ENCODE peak calls at places on chromosomes 5 and 9, in four cellular contexts. Z is K562, X is GM12878, K is HepG2. T is an unnamed sample.

GRCh38 chr9:107735821-107736220 is 246.3 kb upstream of the KLF4 start:
- DNase-seq in X (no peak), K (no peak), Z (no peak), T (no peak)

GRCh38 chr5:127206320-127207113 is 84.1 kb upstream of the MEGF10 start:
- DNase-seq in Z (no peak), X (no peak), K (peak), T (no peak)

GRCh38 chr5:11130111-11130510 is 369.1 kb upstream of the DAP start:
- DNase-seq in K (no peak), X (no peak), Z (no peak), T (no peak)

GRCh38 chr9:135592331-135592590 is 30.7 kb downstream of the PAEP start:
- DNase-seq in X (no peak), Z (no peak), K (no peak), T (no peak)

GRCh38 chr9:87607859-87608258 is 110.2 kb downstream of the DAPK1 start:
- DNase-seq in X (no peak), K (no peak), Z (no peak), T (no peak)

GRCh38 chr9:14314929-14315753 is 1.2 kb upstream of the NFIB start:
- DNase-seq in X (no peak), Z (peak), K (peak), T (peak)

GRCh38 chr5:58451732-58452565 is 7.9 kb downstream of the PLK2 start:
- DNase-seq in X (no peak), Z (no peak), K (no peak), T (no peak)

GRCh38 chr9:34405719-34406118 is 29.0 kb upstream of the MYORG start:
- DNase-seq in K (no peak), Z (no peak), X (no peak), T (no peak)

GRCh38 chr9:8205580-8205979 is 406.0 kb upstream of the DMAC1 start:
- DNase-seq in K (no peak), X (no peak), Z (no peak), T (no peak)

GRCh38 chr9:92179286-92180002 is 64.2 kb upstream of the SPTLC1 start:
- DNase-seq in X (no peak), K (no peak), Z (peak), T (no peak)

GRCh38 chr5:158660726-158661125 is 439.0 kb downstream of the EBF1 start:
- DNase-seq in K (no peak), X (no peak), Z (no peak), T (no peak)

GRCh38 chr9:93052791-93053540 is 5.5 kb upstream of the SUSD3 start:
- DNase-seq in X (no peak), Z (no peak), K (no peak), T (no peak)

GRCh38 chr5:109703827-109704226 is 14.1 kb downstream of the MAN2A1 start:
- DNase-seq in Z (peak), X (no peak), K (no peak), T (no peak)

GRCh38 chr5:66234241-66234640 is 90.1 kb downstream of the SREK1 start:
- DNase-seq in X (no peak), Z (no peak), K (no peak), T (no peak)

GRCh38 chr5:176533390-176533789 is 3.8 kb downstream of the RNF44 start:
- DNase-seq in K (no peak), Z (no peak), X (no peak), T (no peak)

GRCh38 chr5:68745459-68745858 is 348.4 kb upstream of the SLC30A5 start:
- DNase-seq in Z (peak), K (no peak), X (no peak), T (no peak)

GRCh38 chr5:82793808-82794419 is 283.3 kb downstream of the TMEM167A start:
- DNase-seq in K (peak), X (no peak), Z (peak), T (peak)

GRCh38 chr5:117318528-117318927 is 743.9 kb upstream of the SEMA6A start:
- DNase-seq in K (no peak), Z (no peak), X (no peak), T (peak)

GRCh38 chr9:96148634-96149138 is 153.3 kb downstream of the HSD17B3 start:
- DNase-seq in Z (no peak), X (no peak), K (peak), T (no peak)

GRCh38 chr9:80146466-80146865 is 574.7 kb downstream of the TLE4 start:
- DNase-seq in X (no peak), Z (no peak), K (no peak), T (no peak)

GRCh38 chr9:34948438-34948837 is 9.6 kb upstream of the PHF24 start:
- DNase-seq in K (no peak), Z (no peak), X (no peak), T (no peak)

GRCh38 chr9:37422289-37423104 is at the start of gene GRHPR:
- DNase-seq in Z (peak), X (no peak), K (peak), T (peak)

GRCh38 chr5:149161026-149161687 is 19.9 kb downstream of the ABLIM3 start:
- DNase-seq in X (no peak), K (peak), Z (no peak), T (no peak)

GRCh38 chr9:87148391-87149237 is 201.3 kb upstream of the GAS1 start:
- DNase-seq in K (no peak), X (no peak), Z (peak), T (no peak)

GRCh38 chr9:33272061-33272460 is 7.2 kb downstream of the CHMP5 start:
- DNase-seq in K (no peak), X (no peak), Z (peak), T (no peak)

GRCh38 chr5:177455036-177455660 is 8.5 kb downstream of the PRR7 start:
- DNase-seq in K (peak), X (no peak), Z (peak), T (peak)

GRCh38 chr5:42944989-42945388 is 95.1 kb downstream of the ANXA2R start:
- DNase-seq in K (no peak), X (no peak), Z (no peak), T (no peak)

GRCh38 chr5:164580155-164580554 is 1074.7 kb downstream of the MAT2B start:
- DNase-seq in Z (no peak), X (no peak), K (no peak), T (no peak)

GRCh38 chr5:34914671-34915138 is 599 bp downstream of the RAD1 start:
- DNase-seq in X (no peak), Z (peak), K (no peak), T (peak)

GRCh38 chr9:126773004-126773607 is 31.7 kb upstream of the ZBTB43 start:
- DNase-seq in K (peak), Z (peak), X (no peak), T (peak)

GRCh38 chr9:83200531-83200930 is 137.6 kb upstream of the RASEF start:
- DNase-seq in X (no peak), Z (no peak), K (no peak), T (no peak)

GRCh38 chr5:36870399-36871040 is 6.0 kb upstream of the NIPBL start:
- DNase-seq in Z (peak), X (no peak), K (peak), T (peak)

GRCh38 chr9:134687556-134687955 is 46.0 kb downstream of the COL5A1 start:
- DNase-seq in Z (no peak), K (no peak), X (no peak), T (no peak)

GRCh38 chr9:133773889-133774655 is 35.9 kb upstream of the SARDH start:
- DNase-seq in X (no peak), K (no peak), Z (no peak), T (no peak)

GRCh38 chr5:14809369-14810144 is 62.0 kb downstream of the ANKH start:
- DNase-seq in Z (peak), K (peak), X (peak), T (no peak)

GRCh38 chr5:15354011-15354410 is 146.0 kb upstream of the FBXL7 start:
- DNase-seq in X (no peak), K (no peak), Z (no peak), T (no peak)

GRCh38 chr9:38024036-38024681 is 44.9 kb downstream of the SHB start:
- DNase-seq in X (no peak), K (peak), Z (no peak), T (no peak)

GRCh38 chr5:32100230-32100629 is 73.9 kb downstream of the GOLPH3 start:
- DNase-seq in Z (no peak), X (no peak), K (no peak), T (no peak)

GRCh38 chr9:38311382-38312270 is 80.9 kb upstream of the ALDH1B1 start:
- DNase-seq in Z (no peak), X (no peak), K (peak), T (no peak)

GRCh38 chr5:16889203-16889971 is 46.7 kb downstream of the MYO10 start:
- DNase-seq in Z (no peak), K (no peak), X (no peak), T (peak)

DNA sequence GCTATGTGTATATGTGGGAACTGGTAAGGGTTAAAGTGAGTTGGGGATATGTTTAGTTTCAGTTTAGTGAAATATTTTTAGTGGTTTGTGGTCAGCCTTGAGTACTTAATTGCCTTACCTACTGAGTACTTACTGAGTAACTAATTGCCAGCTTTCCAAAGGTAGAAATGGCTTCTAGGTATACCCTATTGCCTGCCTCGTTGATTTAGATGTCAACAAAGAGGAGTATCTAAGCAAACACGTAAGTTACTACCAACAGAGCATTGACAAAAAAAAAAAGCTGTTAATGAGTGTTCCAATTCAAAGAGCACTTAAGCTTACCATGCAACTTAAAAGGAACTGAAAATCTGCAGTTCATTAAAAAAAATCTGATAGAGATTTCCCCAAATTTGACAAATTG is 8.8 kb downstream of the ATP10B start:
- DNase-seq in Z (no peak), K (no peak), X (peak), T (no peak)
- TF ChIP-seq BHLHE40 in Z (no peak), K (no peak), X (peak), T (no peak)

GRCh38 chr5:141349917-141350619 is at the start of gene PCDHGB1:
- DNase-seq in X (no peak), K (peak), Z (peak), T (peak)
- TF ChIP-seq TARDBP in X (no peak), K (no peak), Z (no peak), T (no peak)

GRCh38 chr5:172584638-172585037 is 56.4 kb upstream of the NEURL1B start:
- DNase-seq in X (no peak), K (no peak), Z (no peak), T (no peak)

GRCh38 chr5:172586118-172587060 is 54.7 kb upstream of the NEURL1B start:
- DNase-seq in X (no peak), Z (no peak), K (no peak), T (no peak)

GRCh38 chr5:172583931-172584511 is 57.0 kb upstream of the NEURL1B start:
- DNase-seq in X (no peak), K (no peak), Z (no peak), T (no peak)

GRCh38 chr5:172587061-172587405 is 54.0 kb upstream of the NEURL1B start:
- DNase-seq in X (no peak), K (no peak), Z (no peak), T (no peak)

GRCh38 chr5:172585114-172585513 is 55.9 kb upstream of the NEURL1B start:
- DNase-seq in K (no peak), X (no peak), Z (no peak), T (no peak)
- TF ChIP-seq FOXM1 in K (no peak), X (no peak), Z (no peak), T (no peak)

DNA sequence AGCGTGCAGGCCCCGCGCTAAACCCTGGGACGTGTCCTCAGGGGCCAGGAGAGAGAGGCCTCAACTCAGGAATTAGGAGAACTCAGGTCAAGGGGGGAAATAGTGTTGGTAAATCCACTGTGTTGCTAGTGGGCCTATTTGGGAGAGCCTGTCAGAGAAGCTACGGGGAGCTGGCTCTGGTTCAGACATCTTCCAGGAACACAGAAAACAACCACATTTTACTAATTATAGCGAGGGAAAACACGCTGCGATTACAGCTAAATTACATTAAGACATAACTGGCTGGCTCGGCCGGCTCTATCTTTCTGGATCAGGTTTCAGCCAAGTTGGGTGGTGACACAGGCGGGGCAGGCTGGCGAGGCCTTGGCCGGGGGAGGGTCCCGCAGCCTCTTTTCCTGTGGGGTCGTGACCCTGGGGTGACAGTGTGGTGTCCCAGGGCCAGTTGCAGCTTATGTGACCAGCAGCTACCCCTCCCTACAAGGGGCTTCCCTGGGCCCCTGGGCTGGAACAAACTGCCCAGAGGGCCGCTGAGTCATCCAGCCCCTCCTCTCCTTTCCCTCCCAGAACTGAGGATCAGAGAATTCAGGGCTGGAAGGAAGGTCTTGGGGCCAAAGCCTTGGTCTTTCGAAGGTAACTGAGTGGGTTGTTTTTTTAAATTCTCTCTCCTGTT is 75.1 kb downstream of the FGF18 start:
- DNase-seq in X (no peak), Z (peak), K (peak), T (peak)
- TF ChIP-seq BHLHE40 in X (no peak), Z (no peak), K (no peak), T (no peak)

DNA sequence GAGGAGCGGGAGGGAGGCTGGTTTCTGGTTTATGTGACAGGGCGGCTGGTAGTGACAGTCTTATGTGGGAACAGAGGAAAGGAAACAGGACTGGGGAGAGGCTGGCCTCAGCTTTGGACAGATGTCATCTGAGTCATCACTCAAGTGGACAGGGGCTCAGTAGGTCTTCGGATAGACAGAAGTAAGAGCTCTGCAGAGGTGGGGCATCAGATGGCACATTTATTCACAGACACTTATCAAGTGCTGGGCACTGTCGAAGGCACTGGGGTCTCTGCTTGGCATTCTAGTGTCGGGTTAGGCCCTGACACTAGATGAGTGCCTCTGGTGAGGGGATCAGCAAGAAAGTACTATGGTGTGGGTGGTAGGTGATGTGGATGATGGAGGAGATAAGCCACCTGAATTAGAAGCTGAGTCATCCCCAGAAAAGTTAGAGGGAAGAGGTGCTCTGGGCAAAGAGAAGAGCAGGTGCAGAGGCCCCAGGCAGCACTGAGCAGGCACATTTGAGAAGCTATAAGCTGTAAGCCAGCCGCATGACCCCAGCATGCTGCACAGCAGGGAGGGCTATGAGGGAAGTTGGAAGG is 27.4 kb downstream of the MAML1 start:
- DNase-seq in K (no peak), Z (peak), X (peak), T (no peak)
- TF ChIP-seq TARDBP in K (no peak), Z (no peak), X (no peak), T (no peak)

DNA sequence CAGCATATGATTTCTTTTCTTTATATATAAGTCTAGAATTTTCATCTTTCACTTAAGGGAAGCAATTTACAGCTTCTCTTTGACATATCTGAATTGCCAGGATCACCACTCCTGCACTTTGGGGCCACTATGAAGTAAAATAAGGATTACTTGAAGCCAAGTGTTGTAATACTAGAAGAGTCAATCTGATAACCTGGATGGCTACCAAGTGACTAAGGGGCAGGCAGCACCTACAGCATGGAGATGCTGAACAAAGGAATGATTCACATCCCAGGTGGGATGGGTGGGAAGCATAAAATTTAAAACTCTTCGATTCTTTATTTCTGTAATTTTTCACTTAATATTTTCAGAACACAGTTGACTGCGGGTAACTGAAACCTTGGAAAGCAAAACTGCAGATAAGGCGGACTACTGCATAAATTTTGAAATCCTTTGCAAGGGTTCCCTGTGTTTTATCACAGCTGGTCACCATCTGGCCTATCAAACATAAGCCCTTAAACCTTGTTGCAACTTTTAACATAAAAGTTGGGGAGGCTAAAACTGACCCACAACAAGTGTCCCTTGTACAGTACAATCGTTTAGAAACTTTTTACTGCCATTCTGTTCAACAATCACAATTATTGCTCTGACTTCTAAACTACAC is 31.2 kb downstream of the NR3C1 start:
- DNase-seq in K (no peak), X (no peak), Z (no peak), T (no peak)
- TF ChIP-seq FOXM1 in K (no peak), X (no peak), Z (no peak), T (no peak)

DNA sequence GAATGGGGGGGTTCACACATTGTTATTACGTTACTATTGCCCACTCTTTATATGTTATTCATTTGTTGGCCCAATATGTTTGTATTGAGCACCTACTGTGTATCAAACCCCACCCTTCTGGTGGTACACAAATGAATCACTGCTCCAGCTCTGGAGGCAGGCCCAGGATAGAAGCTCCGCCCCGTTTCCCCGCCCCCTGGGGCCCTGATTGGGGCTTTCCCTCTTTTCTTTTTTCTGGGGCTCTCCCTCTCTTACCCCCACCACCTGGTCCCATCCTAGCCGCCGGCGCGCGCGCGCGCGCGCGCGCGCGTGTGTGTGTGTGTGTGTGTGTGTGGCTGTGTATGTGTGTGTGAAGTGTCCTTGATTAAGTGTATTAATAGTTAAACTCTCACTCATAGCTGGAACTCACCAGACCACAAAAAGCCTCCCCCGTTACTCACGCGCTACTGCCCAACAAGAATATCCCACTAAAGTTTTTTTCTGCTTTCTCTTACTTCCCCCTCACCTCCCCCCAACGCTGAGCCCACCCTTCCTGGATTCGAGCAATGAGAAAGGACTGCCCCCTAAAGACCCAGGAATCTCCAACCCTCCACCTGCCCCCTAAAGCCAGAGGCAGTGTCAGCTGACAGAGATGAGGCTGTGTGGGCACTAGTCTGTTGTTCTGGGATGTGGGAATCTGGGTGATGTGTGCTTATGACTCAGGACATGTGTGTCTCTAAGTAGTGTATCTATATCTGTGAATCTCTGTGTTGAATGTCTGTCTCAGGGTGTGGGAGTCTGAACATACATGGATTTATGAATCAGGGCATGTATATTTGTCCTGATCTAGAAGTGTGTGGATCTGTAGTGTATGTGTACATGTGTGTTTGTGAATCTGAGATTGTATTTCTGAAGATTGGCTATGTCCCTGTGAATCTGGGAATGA is 4.0 kb downstream of the CXXC5 start:
- DNase-seq in K (no peak), Z (peak), X (peak), T (peak)
- TF ChIP-seq BHLHE40 in K (no peak), Z (peak), X (peak), T (no peak)

T was measured in HEK293T.